ENCODE peak calls at places on chromosomes 2 and 18, in nine cellular contexts. O is Peyer's patch, U is AG04450, X is colonic mucosa, Q is SJSA1, G is testis, S is BJ, T is right cardiac atrium, D is HCT116. K is an unnamed sample.

GRCh38 chr18:42574871-42575270 is 540.6 kb downstream of the RIT2 start:
- DNase-seq in O (no peak), U (no peak), X (no peak), Q (no peak), G (no peak), S (no peak), T (peak), D (no peak), K (no peak)

GRCh38 chr2:128684523-128684922 is 365.9 kb upstream of the HS6ST1 start:
- DNase-seq in O (no peak), U (no peak), X (no peak), Q (no peak), G (no peak), S (no peak), T (no peak), D (no peak), K (no peak)

GRCh38 chr2:36356199-36356989 is 816 bp downstream of the CRIM1 start:
- DNase-seq in O (no peak), U (no peak), X (no peak), Q (no peak), G (peak), S (no peak), T (peak), D (no peak), K (peak)

GRCh38 chr2:114940785-114941458 is 498.5 kb downstream of the DPP10 start:
- DNase-seq in O (no peak), U (no peak), X (no peak), Q (no peak), G (no peak), S (no peak), T (no peak), D (no peak), K (no peak)

GRCh38 chr2:136319651-136320050 is 201.7 kb upstream of the CXCR4 start:
- DNase-seq in O (no peak), U (no peak), X (no peak), Q (no peak), G (no peak), S (no peak), T (no peak), D (no peak), K (no peak)

GRCh38 chr2:241302759-241303651 is 12.5 kb downstream of the HDLBP start:
- DNase-seq in O (no peak), U (no peak), X (no peak), Q (no peak), G (no peak), S (no peak), T (no peak), D (no peak), K (no peak)

GRCh38 chr2:169091761-169092523 is 22.6 kb downstream of the DHRS9 start:
- DNase-seq in O (no peak), U (no peak), X (peak), Q (no peak), G (no peak), S (no peak), T (no peak), D (peak), K (peak)

GRCh38 chr2:182506606-182507005 is 79.8 kb upstream of the PDE1A start:
- DNase-seq in O (no peak), U (no peak), X (no peak), Q (no peak), G (no peak), S (no peak), T (no peak), D (no peak), K (no peak)

GRCh38 chr2:6864938-6865345 is 765 bp downstream of the CMPK2 start:
- DNase-seq in O (peak), U (no peak), X (no peak), Q (peak), G (peak), S (no peak), T (peak), D (no peak), K (peak)

GRCh38 chr2:131031875-131032274 is 61.4 kb downstream of the FAM168B start:
- DNase-seq in O (no peak), U (no peak), X (no peak), Q (no peak), G (no peak), S (no peak), T (no peak), D (no peak), K (no peak)

GRCh38 chr2:190717764-190718651 is 69.1 kb downstream of the NAB1 start:
- DNase-seq in O (no peak), U (no peak), X (no peak), Q (peak), G (no peak), S (no peak), T (peak), D (no peak), K (no peak)

GRCh38 chr2:176614049-176614448 is 344.8 kb downstream of the MTX2 start:
- DNase-seq in O (no peak), U (no peak), X (no peak), Q (no peak), G (no peak), S (no peak), T (no peak), D (no peak), K (no peak)

GRCh38 chr2:185174353-185174752 is 564.3 kb upstream of the FSIP2 start:
- DNase-seq in O (no peak), U (no peak), X (no peak), Q (no peak), G (no peak), S (no peak), T (no peak), D (no peak), K (no peak)

DNA sequence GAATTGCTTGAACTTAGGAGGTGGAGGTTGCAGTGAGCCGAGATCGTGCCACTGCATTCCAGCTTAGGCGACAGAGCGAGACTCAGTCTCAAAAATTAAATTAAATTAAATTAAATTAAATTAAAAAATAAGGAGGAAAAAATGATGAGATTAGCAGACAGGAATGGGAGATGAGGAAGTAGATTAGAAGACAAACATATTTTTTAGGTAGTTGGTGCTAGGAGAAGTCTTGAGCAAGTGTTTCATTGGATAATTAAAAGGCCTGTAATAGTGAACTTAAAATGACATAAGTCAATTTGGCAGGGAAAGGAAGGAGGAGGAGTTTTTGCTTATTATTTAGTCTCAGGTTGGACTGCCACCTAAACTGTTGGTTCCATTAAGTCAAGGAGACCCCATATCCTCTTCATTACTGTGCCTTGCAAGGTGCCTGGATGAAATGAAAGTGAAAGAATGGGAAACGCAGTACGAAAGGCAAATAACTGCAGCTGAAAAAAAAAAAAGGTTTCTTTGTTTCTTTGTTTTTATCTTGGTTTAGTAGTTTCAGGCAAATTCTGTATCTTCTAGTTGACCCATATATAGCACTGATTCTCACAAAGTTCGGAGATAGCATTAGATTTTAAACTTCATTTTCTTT is 162.0 kb downstream of the SLC8A1 start:
- DNase-seq in O (no peak), U (no peak), X (no peak), Q (no peak), G (no peak), S (no peak), T (no peak), D (no peak), K (no peak)
- H3K4me3 ChIP-seq in O (no peak), U (no peak), X (no peak), Q (no peak), G (no peak), S (no peak), T (no peak), D (no peak), K (no peak)

GRCh38 chr2:120867290-120868231 is 131.9 kb downstream of the GLI2 start:
- DNase-seq in O (peak), U (no peak), X (peak), Q (peak), G (peak), S (peak), T (peak), D (no peak), K (peak)
- H3K4me3 ChIP-seq in O (peak), U (peak), X (peak), Q (peak), G (peak), S (peak), T (peak), D (no peak), K (peak)

GRCh38 chr2:156476516-156477206 is 40.5 kb downstream of the GPD2 start:
- DNase-seq in O (no peak), U (peak), X (no peak), Q (peak), G (no peak), S (peak), T (no peak), D (no peak), K (no peak)

GRCh38 chr2:156473445-156473844 is 37.3 kb downstream of the GPD2 start:
- DNase-seq in O (no peak), U (no peak), X (no peak), Q (peak), G (no peak), S (no peak), T (no peak), D (no peak), K (no peak)

GRCh38 chr2:156472686-156473085 is 36.5 kb downstream of the GPD2 start:
- DNase-seq in O (no peak), U (no peak), X (no peak), Q (no peak), G (no peak), S (no peak), T (no peak), D (no peak), K (no peak)

GRCh38 chr2:156474316-156474715 is 38.1 kb downstream of the GPD2 start:
- DNase-seq in O (no peak), U (no peak), X (no peak), Q (no peak), G (no peak), S (no peak), T (no peak), D (no peak), K (no peak)

GRCh38 chr2:156476021-156476420 is 39.8 kb downstream of the GPD2 start:
- DNase-seq in O (no peak), U (no peak), X (no peak), Q (no peak), G (no peak), S (no peak), T (no peak), D (no peak), K (no peak)
- H3K4me3 ChIP-seq in O (no peak), U (no peak), X (no peak), Q (no peak), G (no peak), S (no peak), T (no peak), D (no peak), K (no peak)

DNA sequence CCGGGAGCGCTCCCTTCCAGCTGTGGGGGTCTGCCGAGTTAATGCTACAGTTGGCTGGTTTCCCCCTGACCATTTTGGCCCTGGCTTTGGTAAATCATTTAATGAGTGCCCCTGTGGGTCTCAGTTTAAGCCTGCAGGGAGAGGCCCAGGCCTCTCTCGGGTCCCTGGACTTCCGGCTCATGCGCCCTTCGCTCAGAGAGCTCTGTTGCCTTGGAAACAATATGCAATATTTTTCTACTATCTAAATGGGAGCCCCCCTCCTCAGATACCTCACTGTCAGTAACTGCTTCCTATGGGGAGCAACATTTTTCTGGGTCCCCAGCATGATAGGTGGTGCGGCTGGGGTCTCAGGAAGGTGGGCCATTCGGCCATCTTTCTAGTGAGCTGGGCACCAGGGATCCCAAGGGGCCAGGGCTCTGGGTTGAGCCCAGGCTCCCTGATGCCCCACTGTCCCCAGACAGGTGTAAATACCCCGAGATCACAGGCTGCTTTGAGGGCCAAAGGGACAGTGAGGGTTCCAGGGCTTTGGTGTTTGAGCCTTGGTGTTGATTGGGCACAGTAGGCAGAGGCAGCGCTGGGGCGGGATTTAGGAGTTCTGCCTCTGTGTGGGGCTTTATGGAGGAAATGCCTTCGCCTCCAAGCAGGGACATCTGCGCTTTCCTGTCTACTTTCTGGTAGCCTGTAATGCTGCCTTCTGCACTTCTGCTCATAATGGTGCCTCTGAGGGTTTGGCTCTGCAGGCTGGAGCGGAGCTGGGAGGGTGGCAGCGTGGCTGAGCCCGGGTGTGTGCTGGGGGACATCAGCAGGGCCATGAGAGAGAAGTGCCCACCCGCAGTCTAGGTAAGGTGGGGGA is 5.2 kb downstream of the ITM2C start:
- DNase-seq in O (peak), U (no peak), X (peak), Q (no peak), G (no peak), S (no peak), T (peak), D (no peak), K (peak)
- H3K4me3 ChIP-seq in O (no peak), U (no peak), X (no peak), Q (no peak), G (no peak), S (no peak), T (no peak), D (no peak), K (peak)

GRCh38 chr2:26942543-26943295 is 27.7 kb upstream of the MAPRE3 start:
- DNase-seq in O (peak), U (no peak), X (peak), Q (peak), G (peak), S (no peak), T (peak), D (peak), K (peak)
- H3K4me3 ChIP-seq in O (no peak), U (no peak), X (no peak), Q (no peak), G (no peak), S (no peak), T (no peak), D (no peak), K (no peak)

DNA sequence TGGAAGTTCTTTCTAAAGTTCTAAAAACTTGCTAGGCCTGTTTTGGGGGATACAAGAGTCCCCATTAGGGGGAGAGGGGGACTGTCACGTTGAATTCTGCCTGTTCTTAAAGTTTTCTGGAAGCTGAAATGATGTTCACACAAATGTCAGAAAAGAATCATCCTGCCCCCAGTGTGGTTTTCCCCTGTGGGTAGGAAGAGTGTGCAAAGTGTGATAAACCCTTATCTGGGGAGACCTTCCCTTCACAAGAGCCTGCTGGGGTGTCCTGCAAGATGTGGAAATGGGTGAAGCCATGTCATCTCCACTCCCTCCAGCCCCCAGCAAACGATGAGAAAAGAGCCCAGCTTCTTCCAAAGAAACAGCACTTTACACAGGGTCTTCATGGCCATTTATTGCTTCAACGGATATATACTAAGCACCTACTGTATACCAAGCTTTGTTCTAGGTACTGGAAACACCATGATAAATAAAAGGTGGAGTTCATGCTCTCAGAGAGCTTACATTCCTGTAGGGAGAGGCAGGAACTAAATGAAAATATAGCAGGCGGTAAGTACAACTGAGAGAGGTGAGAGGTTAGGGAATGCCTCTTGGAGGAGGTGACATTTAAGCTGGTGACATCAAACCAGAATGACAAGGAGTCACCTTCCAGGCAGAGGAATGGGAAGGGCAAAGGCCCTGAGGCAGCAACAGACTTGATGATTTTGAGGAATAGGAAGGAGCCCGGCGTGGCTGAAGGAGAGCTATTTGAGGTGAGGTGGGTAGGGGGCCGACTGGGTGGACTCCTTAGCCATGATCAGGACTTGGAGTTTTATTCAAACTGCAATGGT is 1.6 kb downstream of the MFSD2B start:
- DNase-seq in O (no peak), U (no peak), X (no peak), Q (no peak), G (no peak), S (no peak), T (no peak), D (no peak), K (no peak)
- H3K4me3 ChIP-seq in O (no peak), U (no peak), X (no peak), Q (no peak), G (no peak), S (no peak), T (no peak), D (no peak), K (no peak)

DNA sequence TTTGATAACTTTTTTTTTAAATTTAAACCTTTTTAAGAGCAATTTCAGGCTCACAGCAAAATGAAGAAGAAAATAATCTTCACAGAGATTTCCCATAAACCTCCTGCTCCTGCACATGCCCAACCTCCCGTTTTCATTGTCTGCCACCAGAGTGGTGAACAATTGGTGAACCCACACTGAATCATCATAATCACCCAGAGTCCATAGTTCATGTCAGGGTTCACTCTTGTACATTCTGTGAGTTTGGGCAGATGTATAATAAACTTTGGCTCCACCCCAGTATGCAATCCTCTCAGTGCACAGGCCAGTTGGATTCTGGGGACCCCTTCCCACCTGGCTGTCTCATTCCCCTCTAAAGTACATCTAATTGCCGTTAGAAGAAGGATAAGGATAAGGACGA is 24.4 kb downstream of the C18orf54 start:
- DNase-seq in O (no peak), U (no peak), X (no peak), Q (no peak), G (no peak), S (no peak), T (no peak), D (no peak), K (no peak)
- H3K4me3 ChIP-seq in O (no peak), U (no peak), X (no peak), Q (no peak), G (no peak), S (no peak), T (no peak), D (no peak), K (no peak)